ENCODE peak calls at places on chromosomes 7 and 10, in six cellular contexts. F, U, J, O, A and X are unnamed samples.

GRCh38 chr10:96565774-96566173 is 21.0 kb downstream of the TM9SF3 start:
- DNase-seq in F (no peak), U (no peak), J (peak), O (no peak), A (no peak), X (no peak)

GRCh38 chr10:49700211-49700610 is 20.8 kb downstream of the C10orf53 start:
- DNase-seq in F (no peak), U (no peak), J (no peak), O (no peak), A (no peak), X (no peak)

GRCh38 chr7:81140775-81141174 is 221.9 kb upstream of the SEMA3C start:
- DNase-seq in F (no peak), U (no peak), J (no peak), O (no peak), A (no peak), X (no peak)

GRCh38 chr10:14879055-14879800 is 562 bp downstream of the SUV39H2 start:
- DNase-seq in F (no peak), U (peak), J (peak), O (peak), A (no peak), X (peak)

GRCh38 chr7:73718905-73719805 is at the start of gene STX1A:
- DNase-seq in F (peak), U (peak), J (peak), O (peak), A (peak), X (peak)

GRCh38 chr7:137619181-137619580 is 227.6 kb downstream of the DGKI start:
- DNase-seq in F (no peak), U (no peak), J (no peak), O (no peak), A (no peak), X (no peak)

GRCh38 chr10:71562181-71562580 is 157.4 kb downstream of the C10orf105 start:
- DNase-seq in F (no peak), U (no peak), J (no peak), O (no peak), A (no peak), X (no peak)

GRCh38 chr7:47424523-47424922 is 157.4 kb downstream of the TNS3 start:
- DNase-seq in F (no peak), U (no peak), J (no peak), O (no peak), A (no peak), X (no peak)

GRCh38 chr7:34734786-34735185 is 76.8 kb downstream of the NPSR1 start:
- DNase-seq in F (no peak), U (no peak), J (no peak), O (no peak), A (no peak), X (no peak)

GRCh38 chr7:22858640-22859561 is 36.3 kb upstream of the TOMM7 start:
- DNase-seq in F (peak), U (no peak), J (peak), O (no peak), A (no peak), X (peak)

GRCh38 chr10:1074063-1074747 is 18.0 kb downstream of the WDR37 start:
- DNase-seq in F (no peak), U (no peak), J (no peak), O (no peak), A (no peak), X (no peak)

GRCh38 chr10:132812544-132812943 is 26.6 kb upstream of the NKX6-2 start:
- DNase-seq in F (no peak), U (no peak), J (no peak), O (no peak), A (no peak), X (no peak)

GRCh38 chr7:138480527-138480926 is 20.5 kb downstream of the TRIM24 start:
- DNase-seq in F (no peak), U (no peak), J (no peak), O (no peak), A (no peak), X (no peak)

GRCh38 chr7:116212859-116213258 is 2.5 kb downstream of the TES start:
- DNase-seq in F (no peak), U (no peak), J (peak), O (no peak), A (no peak), X (no peak)

GRCh38 chr10:71522438-71523144 is 125.9 kb downstream of the CDH23 start:
- DNase-seq in F (no peak), U (no peak), J (no peak), O (no peak), A (no peak), X (no peak)

GRCh38 chr7:108307246-108307982 is 148.8 kb downstream of the NRCAM start:
- DNase-seq in F (no peak), U (no peak), J (no peak), O (no peak), A (no peak), X (no peak)